ENCODE peak calls at places on chromosome 15, in six cellular contexts. One of them, this sample, is unnamed.

GRCh38 chr15:48112242-48112641 is 8.5 kb upstream of the SLC24A5 start:
- DNase-seq in substantia nigra: no peak
- DNase-seq in tibial artery: no peak
- DNase-seq in coronary artery: no peak
- DNase-seq in CD8-positive, alpha-beta memory T cell: no peak
- DNase-seq in IMR-90: peak
- DNase-seq in this sample: no peak

GRCh38 chr15:59169337-59169736 is 37.3 kb upstream of the LDHAL6B start:
- DNase-seq in substantia nigra: no peak
- DNase-seq in tibial artery: no peak
- DNase-seq in coronary artery: no peak
- DNase-seq in CD8-positive, alpha-beta memory T cell: no peak
- DNase-seq in IMR-90: peak
- DNase-seq in this sample: no peak

GRCh38 chr15:58171476-58172061 is 33.4 kb downstream of the AQP9 start:
- DNase-seq in substantia nigra: no peak
- DNase-seq in tibial artery: no peak
- DNase-seq in coronary artery: no peak
- DNase-seq in CD8-positive, alpha-beta memory T cell: no peak
- DNase-seq in IMR-90: no peak
- DNase-seq in this sample: no peak

GRCh38 chr15:81338422-81339007 is 14.6 kb upstream of the STARD5 start:
- DNase-seq in substantia nigra: no peak
- DNase-seq in tibial artery: peak
- DNase-seq in coronary artery: peak
- DNase-seq in CD8-positive, alpha-beta memory T cell: no peak
- DNase-seq in IMR-90: peak
- DNase-seq in this sample: no peak

GRCh38 chr15:53830707-53831386 is 71.4 kb upstream of the WDR72 start:
- DNase-seq in substantia nigra: no peak
- DNase-seq in tibial artery: no peak
- DNase-seq in coronary artery: no peak
- DNase-seq in CD8-positive, alpha-beta memory T cell: no peak
- DNase-seq in IMR-90: no peak
- DNase-seq in this sample: no peak

GRCh38 chr15:67784057-67784781 is 41.1 kb upstream of the SKOR1 start:
- DNase-seq in substantia nigra: no peak
- DNase-seq in tibial artery: no peak
- DNase-seq in coronary artery: no peak
- DNase-seq in CD8-positive, alpha-beta memory T cell: peak
- DNase-seq in IMR-90: no peak
- DNase-seq in this sample: peak

GRCh38 chr15:37289109-37289765 is 188.9 kb upstream of the MEIS2 start:
- DNase-seq in substantia nigra: no peak
- DNase-seq in tibial artery: no peak
- DNase-seq in coronary artery: no peak
- DNase-seq in CD8-positive, alpha-beta memory T cell: no peak
- DNase-seq in IMR-90: peak
- DNase-seq in this sample: no peak

GRCh38 chr15:74612677-74613076 is 3.0 kb upstream of the CLK3 start:
- DNase-seq in substantia nigra: no peak
- DNase-seq in tibial artery: no peak
- DNase-seq in coronary artery: no peak
- DNase-seq in CD8-positive, alpha-beta memory T cell: no peak
- DNase-seq in IMR-90: no peak
- DNase-seq in this sample: no peak

GRCh38 chr15:47803767-47804166 is 86.5 kb downstream of the SEMA6D start:
- DNase-seq in substantia nigra: no peak
- DNase-seq in tibial artery: no peak
- DNase-seq in coronary artery: no peak
- DNase-seq in CD8-positive, alpha-beta memory T cell: no peak
- DNase-seq in IMR-90: no peak
- DNase-seq in this sample: no peak

GRCh38 chr15:47384316-47384715 is 333.0 kb upstream of the SEMA6D start:
- DNase-seq in substantia nigra: no peak
- DNase-seq in tibial artery: peak
- DNase-seq in coronary artery: no peak
- DNase-seq in CD8-positive, alpha-beta memory T cell: no peak
- DNase-seq in IMR-90: peak
- DNase-seq in this sample: no peak

GRCh38 chr15:72785452-72786243 is 2.1 kb upstream of the ADPGK start:
- DNase-seq in substantia nigra: no peak
- DNase-seq in tibial artery: no peak
- DNase-seq in coronary artery: no peak
- DNase-seq in CD8-positive, alpha-beta memory T cell: peak
- DNase-seq in IMR-90: peak
- DNase-seq in this sample: no peak

GRCh38 chr15:97745481-97746071 is 214.9 kb upstream of the ARRDC4 start:
- DNase-seq in substantia nigra: no peak
- DNase-seq in tibial artery: no peak
- DNase-seq in coronary artery: no peak
- DNase-seq in CD8-positive, alpha-beta memory T cell: no peak
- DNase-seq in IMR-90: no peak
- DNase-seq in this sample: peak

GRCh38 chr15:20645956-20646355 is 104.4 kb upstream of the GOLGA6L6 start:
- DNase-seq in substantia nigra: no peak
- DNase-seq in tibial artery: peak
- DNase-seq in coronary artery: no peak
- DNase-seq in CD8-positive, alpha-beta memory T cell: peak
- DNase-seq in IMR-90: no peak
- DNase-seq in this sample: peak

GRCh38 chr15:45855907-45856579 is 221.2 kb downstream of the SQOR start:
- DNase-seq in substantia nigra: no peak
- DNase-seq in tibial artery: no peak
- DNase-seq in coronary artery: no peak
- DNase-seq in CD8-positive, alpha-beta memory T cell: no peak
- DNase-seq in IMR-90: no peak
- DNase-seq in this sample: no peak

GRCh38 chr15:26772588-26773484 is at the start of gene GABRB3:
- DNase-seq in substantia nigra: no peak
- DNase-seq in tibial artery: no peak
- DNase-seq in coronary artery: no peak
- DNase-seq in CD8-positive, alpha-beta memory T cell: no peak
- DNase-seq in IMR-90: no peak
- DNase-seq in this sample: no peak

GRCh38 chr15:81113204-81113657 is 20.8 kb upstream of the CFAP161 start:
- DNase-seq in substantia nigra: no peak
- DNase-seq in tibial artery: no peak
- DNase-seq in coronary artery: no peak
- DNase-seq in CD8-positive, alpha-beta memory T cell: no peak
- DNase-seq in IMR-90: no peak
- DNase-seq in this sample: no peak

GRCh38 chr15:51298656-51299055 is 39.7 kb downstream of the CYP19A1 start:
- DNase-seq in substantia nigra: no peak
- DNase-seq in tibial artery: no peak
- DNase-seq in coronary artery: no peak
- DNase-seq in CD8-positive, alpha-beta memory T cell: no peak
- DNase-seq in IMR-90: no peak
- DNase-seq in this sample: no peak

GRCh38 chr15:29055876-29056275 is 170.1 kb downstream of the APBA2 start:
- DNase-seq in substantia nigra: no peak
- DNase-seq in tibial artery: no peak
- DNase-seq in coronary artery: no peak
- DNase-seq in CD8-positive, alpha-beta memory T cell: no peak
- DNase-seq in IMR-90: no peak
- DNase-seq in this sample: no peak

GRCh38 chr15:80495406-80495942 is 91.3 kb downstream of the ARNT2 start:
- DNase-seq in substantia nigra: no peak
- DNase-seq in tibial artery: no peak
- DNase-seq in coronary artery: peak
- DNase-seq in CD8-positive, alpha-beta memory T cell: no peak
- DNase-seq in IMR-90: no peak
- DNase-seq in this sample: no peak

GRCh38 chr15:66702770-66703539 is 919 bp downstream of the SMAD6 start:
- DNase-seq in substantia nigra: no peak
- DNase-seq in tibial artery: no peak
- DNase-seq in coronary artery: no peak
- DNase-seq in CD8-positive, alpha-beta memory T cell: no peak
- DNase-seq in IMR-90: no peak
- DNase-seq in this sample: no peak

GRCh38 chr15:38524156-38524555 is 40.5 kb downstream of the RASGRP1 start:
- DNase-seq in substantia nigra: no peak
- DNase-seq in tibial artery: no peak
- DNase-seq in coronary artery: no peak
- DNase-seq in CD8-positive, alpha-beta memory T cell: no peak
- DNase-seq in IMR-90: peak
- DNase-seq in this sample: no peak

GRCh38 chr15:88467935-88468528 is 524 bp downstream of the MRPS11 start:
- DNase-seq in substantia nigra: no peak
- DNase-seq in tibial artery: no peak
- DNase-seq in coronary artery: no peak
- DNase-seq in CD8-positive, alpha-beta memory T cell: no peak
- DNase-seq in IMR-90: peak
- DNase-seq in this sample: peak

GRCh38 chr15:94168250-94168649 is 63.1 kb upstream of the MCTP2 start:
- DNase-seq in substantia nigra: no peak
- DNase-seq in tibial artery: no peak
- DNase-seq in coronary artery: no peak
- DNase-seq in CD8-positive, alpha-beta memory T cell: no peak
- DNase-seq in IMR-90: no peak
- DNase-seq in this sample: peak

GRCh38 chr15:25684521-25685215 is 178.5 kb downstream of the ATP10A start:
- DNase-seq in substantia nigra: no peak
- DNase-seq in tibial artery: peak
- DNase-seq in coronary artery: peak
- DNase-seq in CD8-positive, alpha-beta memory T cell: no peak
- DNase-seq in IMR-90: peak
- DNase-seq in this sample: no peak

GRCh38 chr15:41941644-41942415 is 30.5 kb downstream of the EHD4 start:
- DNase-seq in substantia nigra: no peak
- DNase-seq in tibial artery: no peak
- DNase-seq in coronary artery: peak
- DNase-seq in CD8-positive, alpha-beta memory T cell: no peak
- DNase-seq in IMR-90: no peak
- DNase-seq in this sample: no peak

GRCh38 chr15:68372291-68372811 is 59.6 kb downstream of the ITGA11 start:
- DNase-seq in substantia nigra: no peak
- DNase-seq in tibial artery: peak
- DNase-seq in coronary artery: peak
- DNase-seq in CD8-positive, alpha-beta memory T cell: no peak
- DNase-seq in IMR-90: no peak
- DNase-seq in this sample: no peak

GRCh38 chr15:50077242-50077641 is 41.8 kb downstream of the ATP8B4 start:
- DNase-seq in substantia nigra: no peak
- DNase-seq in tibial artery: no peak
- DNase-seq in coronary artery: no peak
- DNase-seq in CD8-positive, alpha-beta memory T cell: no peak
- DNase-seq in IMR-90: no peak
- DNase-seq in this sample: no peak

DNA sequence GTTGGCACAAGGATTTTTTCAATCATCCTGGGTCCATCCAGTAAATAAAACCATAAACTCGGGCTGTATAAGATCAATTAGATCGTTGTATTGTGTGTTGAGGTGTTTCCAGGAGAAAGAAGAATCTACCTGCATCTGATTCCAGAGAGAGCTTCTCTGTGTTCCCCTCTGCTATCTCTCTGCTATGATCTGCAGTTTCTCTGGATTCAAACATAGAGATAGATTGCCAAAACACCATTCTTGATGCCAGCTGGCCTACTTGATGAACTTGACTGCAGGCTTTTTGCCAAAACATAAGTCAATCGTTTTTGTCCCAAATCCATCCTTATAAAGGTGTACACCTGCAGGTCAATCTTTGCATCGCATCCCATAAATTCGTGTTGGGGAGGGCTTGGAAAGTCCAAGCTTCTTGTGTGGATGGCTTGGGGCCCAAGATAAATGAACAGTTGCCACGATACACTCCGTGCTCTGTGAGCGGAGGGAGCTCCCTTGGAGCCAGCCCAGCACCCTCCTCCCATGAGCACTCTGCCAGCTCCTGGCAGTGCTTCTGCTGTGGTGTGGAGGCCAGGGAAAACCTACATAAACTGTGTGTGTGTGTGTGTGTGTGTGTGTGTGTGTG is 2.7 kb downstream of the CERS3 start:
- DNase-seq in substantia nigra: no peak
- DNase-seq in tibial artery: peak
- DNase-seq in coronary artery: no peak
- DNase-seq in CD8-positive, alpha-beta memory T cell: no peak
- DNase-seq in IMR-90: no peak
- DNase-seq in this sample: no peak
- H3K27ac ChIP-seq in substantia nigra: no peak
- H3K27ac ChIP-seq in tibial artery: no peak
- H3K27ac ChIP-seq in coronary artery: no peak
- H3K27ac ChIP-seq in CD8-positive, alpha-beta memory T cell: no peak
- H3K27ac ChIP-seq in IMR-90: no peak
- H3K27ac ChIP-seq in this sample: no peak

GRCh38 chr15:89828324-89829145 is 13.9 kb upstream of the ANPEP start:
- DNase-seq in substantia nigra: no peak
- DNase-seq in tibial artery: peak
- DNase-seq in coronary artery: no peak
- DNase-seq in CD8-positive, alpha-beta memory T cell: no peak
- DNase-seq in IMR-90: peak
- DNase-seq in this sample: no peak
- H3K27ac ChIP-seq in substantia nigra: no peak
- H3K27ac ChIP-seq in tibial artery: peak
- H3K27ac ChIP-seq in coronary artery: peak
- H3K27ac ChIP-seq in CD8-positive, alpha-beta memory T cell: no peak
- H3K27ac ChIP-seq in IMR-90: peak
- H3K27ac ChIP-seq in this sample: peak

DNA sequence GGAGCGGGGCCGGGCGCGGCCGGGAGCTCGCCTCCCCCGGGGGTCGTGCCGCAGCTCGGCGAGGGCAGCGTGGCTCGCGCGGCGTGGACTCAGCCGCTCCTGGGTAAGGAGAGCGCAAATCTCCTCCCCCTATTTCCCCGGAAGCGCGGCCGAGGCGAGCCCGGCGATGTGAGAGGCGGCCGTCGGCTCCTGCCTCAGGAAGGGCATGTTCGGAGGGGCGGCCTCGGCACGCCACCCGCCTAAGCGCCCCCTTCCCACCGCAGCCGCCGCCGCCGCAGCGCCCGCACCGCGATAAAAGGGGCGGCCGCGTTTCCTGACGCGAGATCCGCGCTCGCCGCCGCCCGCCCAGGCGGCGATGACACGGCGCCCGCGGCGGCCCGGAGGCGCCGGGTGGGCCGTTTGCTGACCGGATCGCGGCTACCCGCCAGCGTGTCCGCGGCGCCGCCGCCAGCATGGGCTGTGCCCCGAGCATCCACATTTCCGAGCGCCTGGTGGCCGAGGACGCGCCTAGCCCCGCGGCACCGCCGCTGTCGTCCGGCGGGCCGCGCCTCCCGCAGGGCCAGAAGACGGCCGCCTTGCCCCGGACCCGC is at the start of gene PDE8A:
- DNase-seq in substantia nigra: no peak
- DNase-seq in tibial artery: no peak
- DNase-seq in coronary artery: peak
- DNase-seq in CD8-positive, alpha-beta memory T cell: peak
- DNase-seq in IMR-90: peak
- DNase-seq in this sample: peak
- H3K27ac ChIP-seq in substantia nigra: peak
- H3K27ac ChIP-seq in tibial artery: peak
- H3K27ac ChIP-seq in coronary artery: peak
- H3K27ac ChIP-seq in CD8-positive, alpha-beta memory T cell: peak
- H3K27ac ChIP-seq in IMR-90: peak
- H3K27ac ChIP-seq in this sample: peak

DNA sequence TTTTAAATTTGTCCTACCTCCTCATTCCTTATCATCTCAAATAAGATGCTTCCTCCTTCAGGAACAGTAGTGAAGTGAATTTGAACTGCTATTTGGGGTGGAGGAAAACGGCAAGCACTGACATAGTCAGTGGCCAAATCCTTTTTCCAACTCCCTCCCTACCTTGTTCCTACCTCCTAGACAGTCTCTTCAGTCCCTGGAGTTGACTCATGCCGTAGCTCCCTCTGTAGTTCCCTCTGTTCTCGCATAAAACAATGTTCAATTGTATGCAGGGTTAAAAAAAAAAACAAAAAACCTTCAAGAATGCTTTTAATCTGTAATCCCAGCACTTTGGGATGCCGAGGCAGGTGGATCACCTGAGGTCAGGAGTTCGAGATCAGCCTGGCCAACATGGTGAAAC is 1.4 kb downstream of the UBR1 start:
- DNase-seq in substantia nigra: no peak
- DNase-seq in tibial artery: no peak
- DNase-seq in coronary artery: no peak
- DNase-seq in CD8-positive, alpha-beta memory T cell: no peak
- DNase-seq in IMR-90: peak
- DNase-seq in this sample: no peak
- H3K27ac ChIP-seq in substantia nigra: no peak
- H3K27ac ChIP-seq in tibial artery: peak
- H3K27ac ChIP-seq in coronary artery: no peak
- H3K27ac ChIP-seq in CD8-positive, alpha-beta memory T cell: no peak
- H3K27ac ChIP-seq in IMR-90: no peak
- H3K27ac ChIP-seq in this sample: no peak